ENCODE peak calls at places on chromosomes 12 and 14, in ten cellular contexts. R is brain microvascular endothelial cell; K is GM06990; O is hepatocyte; P is OCI-LY7; H is astrocyte; T is heart right ventricle; A is SK-N-SH; G is CD8-positive, alpha-beta T cell; M is osteoblast. Z is an unnamed sample.
A peak's percentile ranks its signal among the peaks of the same experiment; 100 is the strongest.

GRCh38 chr14:103280278-103280917 is 53.6 kb upstream of the EIF5 start:
- DNase-seq in H (no peak), K (no peak), P (no peak), M (peak; percentile 47), G (no peak), O (no peak), R (no peak), T (no peak), A (no peak), Z (no peak)

GRCh38 chr14:62081956-62082355 is 319.7 kb downstream of the SNAPC1 start:
- DNase-seq in K (no peak), P (peak; percentile 52), T (no peak), H (no peak), A (no peak), M (no peak), O (no peak), G (no peak), R (no peak), Z (no peak)

GRCh38 chr12:30696943-30697342 is 1.3 kb upstream of the IPO8 start:
- DNase-seq in G (no peak), R (no peak), M (no peak), K (no peak), T (no peak), A (no peak), P (no peak), H (no peak), O (no peak), Z (no peak)

GRCh38 chr12:22283006-22283506 is 51.5 kb downstream of the ST8SIA1 start:
- DNase-seq in H (peak; percentile 89), A (no peak), G (no peak), T (no peak), K (no peak), P (no peak), R (peak; percentile 57), M (no peak), O (no peak), Z (no peak)

GRCh38 chr12:65895759-65896656 is 71.7 kb downstream of the HMGA2 start:
- DNase-seq in K (no peak), M (peak; percentile 69), R (no peak), T (no peak), P (no peak), O (peak; percentile 28), A (no peak), H (peak; percentile 55), G (no peak), Z (no peak)

GRCh38 chr12:71730936-71731335 is 23.7 kb upstream of the RAB21 start:
- DNase-seq in T (no peak), A (no peak), R (no peak), G (no peak), P (no peak), K (no peak), O (no peak), H (peak; percentile 51), M (no peak), Z (no peak)

GRCh38 chr12:131784909-131785762 is 43.1 kb upstream of the MMP17 start:
- DNase-seq in M (peak; percentile 84), G (no peak), T (no peak), O (no peak), K (no peak), P (no peak), H (peak; percentile 84), R (peak; percentile 85), A (no peak), Z (no peak)

GRCh38 chr14:100610511-100611217 is 23.4 kb upstream of the BEGAIN start:
- DNase-seq in T (no peak), K (no peak), P (no peak), G (no peak), O (no peak), R (no peak), A (peak; percentile 40), M (peak; percentile 72), H (peak; percentile 20), Z (no peak)

GRCh38 chr12:11152725-11153124 is 18.3 kb upstream of the SMIM10L1 start:
- DNase-seq in A (no peak), K (no peak), O (no peak), H (no peak), R (no peak), G (no peak), M (no peak), P (no peak), T (no peak), Z (no peak)

GRCh38 chr12:31853520-31853919 is 105.7 kb upstream of the RESF1 start:
- DNase-seq in A (no peak), H (no peak), G (no peak), R (no peak), O (no peak), M (no peak), P (no peak), T (no peak), K (no peak), Z (no peak)

GRCh38 chr12:131832393-131833231 is 4.4 kb downstream of the MMP17 start:
- DNase-seq in M (peak; percentile 93), A (peak; percentile 76), G (no peak), H (no peak), R (no peak), O (peak; percentile 7), K (no peak), P (no peak), T (peak; percentile 62), Z (peak; percentile 22)

GRCh38 chr14:99133563-99134332 is 138.2 kb downstream of the BCL11B start:
- DNase-seq in K (no peak), R (no peak), M (peak; percentile 69), H (no peak), O (peak; percentile 46), A (peak; percentile 1), G (no peak), T (no peak), P (no peak), Z (peak; percentile 49)

GRCh38 chr12:89740943-89741342 is 32.3 kb upstream of the ATP2B1 start:
- DNase-seq in M (no peak), A (no peak), T (no peak), R (no peak), P (no peak), G (no peak), K (no peak), O (no peak), H (no peak), Z (no peak)
- TF ChIP-seq CTCF in M (no peak), A (no peak), T (no peak), R (no peak), P (no peak), G (no peak), K (no peak), O (no peak), H (no peak), Z (no peak)

GRCh38 chr12:117005417-117006046 is 93.7 kb downstream of the TESC start:
- DNase-seq in H (no peak), K (no peak), O (no peak), G (no peak), M (no peak), T (no peak), P (no peak), A (no peak), R (no peak), Z (no peak)

GRCh38 chr12:117006333-117006732 is 92.9 kb downstream of the TESC start:
- DNase-seq in A (no peak), K (no peak), P (no peak), M (no peak), T (no peak), G (no peak), H (no peak), O (no peak), R (no peak), Z (no peak)

GRCh38 chr12:117009759-117010158 is 89.5 kb downstream of the TESC start:
- DNase-seq in R (no peak), T (no peak), M (no peak), A (no peak), O (no peak), G (no peak), P (no peak), K (no peak), H (no peak), Z (no peak)

GRCh38 chr12:117010693-117011451 is 88.3 kb downstream of the TESC start:
- DNase-seq in T (no peak), A (no peak), O (no peak), H (no peak), P (no peak), R (no peak), G (no peak), M (peak; percentile 73), K (no peak), Z (no peak)

GRCh38 chr12:117007618-117008017 is 91.6 kb downstream of the TESC start:
- DNase-seq in T (no peak), M (no peak), K (no peak), R (no peak), G (no peak), H (no peak), O (no peak), P (no peak), A (no peak), Z (no peak)
- H3K36me3 ChIP-seq in T (peaks cover 48% of the 10 kb centered on the region), M (peaks cover 29% of the 10 kb centered on the region), K (peaks cover 2% of the 10 kb centered on the region), R (peaks cover 21% of the 10 kb centered on the region), G (peaks cover 8% of the 10 kb centered on the region), H (peaks cover 18% of the 10 kb centered on the region), O (no peaks in the 10 kb centered on the region), P (peaks cover 8% of the 10 kb centered on the region), A (peaks cover 43% of the 10 kb centered on the region), Z (no peaks in the 10 kb centered on the region)

DNA sequence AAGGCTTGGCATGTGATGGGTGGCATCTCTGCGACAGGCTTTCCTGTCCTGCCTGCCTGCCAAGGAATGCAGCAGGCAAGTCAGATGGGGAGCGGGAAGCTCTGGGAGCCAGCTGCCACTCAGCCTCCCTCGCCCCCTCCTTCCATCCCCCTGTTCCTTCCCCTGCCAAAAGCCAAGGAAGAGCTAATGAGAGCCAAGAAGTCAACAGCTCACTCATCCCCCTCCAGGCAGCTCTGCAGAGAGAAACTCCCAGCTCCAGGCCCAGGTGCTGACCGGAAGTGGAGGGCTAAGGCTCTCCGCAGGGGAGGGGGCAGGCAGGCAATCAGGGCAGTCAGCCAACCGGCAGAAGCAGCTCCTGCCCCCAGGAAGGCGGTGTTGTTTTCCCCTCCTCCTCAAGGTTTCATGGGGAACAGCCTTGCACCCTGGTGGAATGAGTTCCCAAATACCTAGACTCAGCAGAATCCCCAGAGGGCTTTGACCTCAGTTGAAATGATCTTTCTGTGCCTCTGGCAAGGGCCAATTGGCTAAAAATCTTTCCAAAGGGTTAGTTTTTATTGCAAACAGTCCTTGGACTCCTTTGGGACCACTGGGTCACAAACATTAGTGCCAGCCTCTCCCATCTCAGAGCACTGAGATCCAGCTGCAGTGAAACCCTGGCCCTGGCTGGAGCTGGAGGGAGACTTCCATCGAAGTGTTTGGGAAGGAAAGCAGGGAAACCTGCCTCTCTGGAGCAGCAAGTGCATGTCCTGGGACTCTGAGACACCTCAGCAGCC is 349.1 kb downstream of the DPF3 start:
- DNase-seq in K (no peak), H (no peak), O (no peak), A (no peak), T (no peak), G (no peak), R (no peak), M (peak; percentile 42), P (no peak), Z (no peak)
- H3K4me3 ChIP-seq in K (no peak overlapping the region), H (no peak overlapping the region), O (no peak overlapping the region), A (no peak overlapping the region), T (no peak overlapping the region), G (no peak overlapping the region), R (no peak overlapping the region), M (no peak overlapping the region), P (no peak overlapping the region), Z (no peak overlapping the region)

DNA sequence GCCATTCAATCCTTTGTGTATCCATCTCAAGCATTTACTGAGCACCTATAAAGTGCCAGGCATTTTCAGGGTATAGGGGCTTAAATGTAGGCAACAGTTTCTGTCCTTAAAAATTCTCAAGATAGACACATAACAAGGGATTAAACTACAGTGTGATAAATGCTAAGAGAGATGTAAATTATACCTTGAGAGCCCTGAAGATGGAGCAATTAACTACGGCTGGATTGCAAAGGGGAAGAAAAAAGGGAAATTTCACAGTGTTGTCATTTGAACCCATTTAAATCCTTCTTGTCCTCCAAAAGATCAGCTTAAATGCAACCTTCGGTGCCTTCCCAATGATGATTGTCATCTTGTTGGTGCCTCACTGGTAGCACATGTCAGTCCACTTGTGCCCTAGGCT is 11.5 kb upstream of the IL26 start:
- DNase-seq in H (no peak), A (no peak), R (no peak), T (no peak), M (no peak), K (no peak), P (no peak), G (no peak), O (no peak), Z (no peak)
- TF ChIP-seq CTCF in H (peak; percentile 11), A (peak; percentile 47), R (peak; percentile 29), T (no peak), M (peak; percentile 36), K (peak; percentile 9), P (peak; percentile 48), G (no peak), O (peak; percentile 10), Z (no peak)

Z was measured in prostate gland.